ENCODE peak calls at places on chromosome 17, in eight cellular contexts. A, G, I, Y, D, S, L and H are unnamed samples.

GRCh38 chr17:9928601-9929341 is 23.7 kb upstream of the RCVRN start:
- DNase-seq in S (no peak), L (peak; percentile 56), G (peak; percentile 24), A (peak; percentile 58), D (peak; percentile 81), I (peak; percentile 86), Y (no peak), H (no peak)

GRCh38 chr17:20203761-20204263 is 194.7 kb downstream of the SPECC1 start:
- DNase-seq in Y (no peak), G (no peak), S (no peak), A (no peak), L (no peak), I (no peak), D (peak; percentile 31), H (no peak)

GRCh38 chr17:66533572-66533971 is 231.2 kb downstream of the PRKCA start:
- DNase-seq in Y (no peak), I (peak; percentile 92), G (peak; percentile 63), S (no peak), L (peak; percentile 48), A (peak; percentile 34), D (peak; percentile 84), H (no peak)

GRCh38 chr17:3009411-3009920 is 53.9 kb downstream of the OR1D5 start:
- DNase-seq in A (no peak), L (no peak), Y (no peak), I (no peak), D (no peak), G (no peak), S (no peak), H (no peak)

GRCh38 chr17:31261596-31261995 is 35.4 kb downstream of the OMG start:
- DNase-seq in L (no peak), A (no peak), I (no peak), S (no peak), Y (no peak), G (no peak), D (no peak), H (no peak)

GRCh38 chr17:4858880-4859260 is 25.7 kb downstream of the MINK1 start:
- DNase-seq in D (no peak), Y (peak; percentile 80), I (peak; percentile 36), L (no peak), G (no peak), S (no peak), A (peak; percentile 83), H (no peak)

GRCh38 chr17:50917418-50917743 is 51.2 kb upstream of the TOB1 start:
- DNase-seq in I (no peak), A (no peak), Y (peak; percentile 66), G (no peak), S (no peak), L (no peak), D (peak; percentile 21), H (no peak)

GRCh38 chr17:20276430-20276829 is 190.9 kb downstream of the LGALS9B start:
- DNase-seq in S (no peak), D (no peak), G (no peak), Y (no peak), I (no peak), L (no peak), A (no peak), H (no peak)

GRCh38 chr17:55285340-55286301 is 20.9 kb downstream of the HLF start:
- DNase-seq in L (peak; percentile 96), A (no peak), Y (peak; percentile 98), D (no peak), S (peak; percentile 97), G (peak; percentile 34), I (peak; percentile 96), H (no peak)

GRCh38 chr17:32878211-32878610 is 1.3 kb upstream of the MYO1D start:
- DNase-seq in S (peak; percentile 69), L (peak; percentile 34), A (no peak), Y (no peak), G (no peak), I (peak; percentile 33), D (no peak), H (no peak)

GRCh38 chr17:63961355-63962207 is 11.1 kb downstream of the SCN4A start:
- DNase-seq in G (peak; percentile 63), A (peak; percentile 79), S (peak; percentile 82), Y (peak; percentile 63), I (peak; percentile 76), D (peak; percentile 98), L (peak; percentile 37), H (no peak)

GRCh38 chr17:29155235-29155965 is 24.8 kb downstream of the MYO18A start:
- DNase-seq in S (no peak), Y (peak; percentile 60), D (no peak), L (peak; percentile 32), G (no peak), I (peak; percentile 58), A (peak; percentile 66), H (peak; percentile 51)

GRCh38 chr17:29156781-29157180 is 23.4 kb downstream of the MYO18A start:
- DNase-seq in S (no peak), Y (no peak), A (no peak), L (no peak), I (no peak), D (no peak), G (no peak), H (no peak)

GRCh38 chr17:29157310-29157709 is 22.9 kb downstream of the MYO18A start:
- DNase-seq in I (no peak), S (no peak), A (no peak), G (no peak), D (no peak), Y (no peak), L (no peak), H (no peak)

GRCh38 chr17:29155966-29156338 is 24.2 kb downstream of the MYO18A start:
- DNase-seq in S (no peak), D (peak; percentile 73), L (no peak), Y (no peak), G (no peak), A (no peak), I (peak; percentile 59), H (no peak)

DNA sequence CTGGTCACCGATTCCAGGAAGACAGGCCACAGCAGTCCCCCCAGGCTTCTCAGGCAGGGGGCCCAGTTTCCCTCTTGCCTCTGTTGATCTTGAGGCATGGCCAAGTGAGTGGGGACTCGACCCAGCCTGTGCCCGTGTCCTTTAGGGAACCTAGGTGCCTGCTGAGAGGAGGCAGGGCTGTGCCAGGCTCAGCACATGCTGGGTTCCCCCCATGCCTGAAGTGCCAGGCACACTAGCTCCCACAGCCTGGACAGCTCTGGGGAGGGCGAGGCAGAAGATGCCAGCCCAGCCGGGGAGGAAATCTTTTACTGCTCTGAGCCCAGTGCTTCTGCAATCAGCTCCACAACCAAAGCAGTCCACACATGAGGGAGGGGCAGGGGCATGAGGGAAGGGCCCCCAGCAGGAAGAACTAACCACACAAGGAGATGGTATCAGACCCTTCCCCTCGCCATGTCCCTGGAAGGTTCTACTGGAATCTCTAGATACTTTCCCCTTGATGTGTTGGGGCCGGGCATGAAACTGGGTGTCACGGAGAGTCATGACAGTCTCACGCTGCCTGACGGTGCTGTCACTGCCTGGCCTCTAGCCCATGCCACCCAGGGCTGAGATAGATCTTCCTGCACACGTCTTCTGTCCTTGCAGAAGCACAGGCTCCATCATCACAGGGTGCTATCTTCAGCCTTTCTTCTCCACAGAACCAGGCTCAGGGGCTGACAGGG is 25.5 kb downstream of the MYO18A start:
- DNase-seq in A (no peak), G (no peak), D (no peak), I (no peak), L (no peak), S (no peak), Y (no peak), H (no peak)
- H3K4me3 ChIP-seq in A (no peak overlapping the region), G (no peak overlapping the region), D (no peak overlapping the region), I (no peak overlapping the region), L (no peak overlapping the region), S (no peak overlapping the region), Y (no peak overlapping the region), H (no peak overlapping the region)

DNA sequence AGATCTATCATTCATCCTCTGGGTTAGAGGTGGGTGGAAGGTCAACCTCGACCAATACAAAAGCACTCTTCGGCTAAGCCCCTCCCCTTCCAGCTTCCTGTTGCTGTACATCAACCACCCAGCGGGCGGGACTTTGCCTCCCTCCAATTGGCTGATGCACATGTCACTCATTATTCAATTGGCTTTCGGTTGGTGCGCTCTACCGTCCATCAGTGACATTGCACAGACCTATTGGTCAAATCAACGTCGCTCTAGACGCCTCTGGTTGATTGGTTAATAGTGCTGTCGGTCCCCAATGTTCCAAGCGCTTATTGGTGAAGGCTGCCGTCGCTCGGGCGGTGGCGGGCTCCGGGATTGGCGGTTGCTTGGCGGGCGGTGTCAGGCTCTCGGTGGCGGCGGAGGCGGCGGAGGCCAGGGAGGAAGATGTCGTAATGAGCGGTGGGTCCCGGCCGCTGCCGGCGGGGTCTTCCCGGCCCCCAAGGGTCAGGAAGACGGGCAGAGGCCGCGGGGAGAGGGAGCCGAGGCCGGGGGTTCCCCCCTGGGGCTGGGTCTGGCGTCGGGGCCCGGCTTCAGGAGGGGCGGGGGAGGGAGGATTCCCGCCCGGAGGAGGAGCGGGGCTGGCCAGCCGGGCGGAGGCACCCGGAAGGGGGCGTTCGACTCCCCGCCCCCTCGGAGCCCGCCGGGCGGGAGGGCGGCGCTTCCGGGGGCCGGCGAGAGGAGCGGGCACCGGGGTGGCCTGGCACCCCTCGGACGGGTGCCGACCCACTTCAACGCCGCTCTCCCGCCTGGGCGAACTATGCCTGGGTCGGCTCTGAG is at the start of gene SP2:
- DNase-seq in S (peak; percentile 100), I (peak; percentile 100), A (peak; percentile 99), Y (peak; percentile 99), D (peak; percentile 99), L (peak; percentile 100), G (peak; percentile 100), H (peak; percentile 100)
- TF ChIP-seq CTCF in S (no peak), I (no peak), A (no peak), Y (peak; percentile 30), D (peak; percentile 14), L (no peak), G (peak; percentile 10), H (no peak)

DNA sequence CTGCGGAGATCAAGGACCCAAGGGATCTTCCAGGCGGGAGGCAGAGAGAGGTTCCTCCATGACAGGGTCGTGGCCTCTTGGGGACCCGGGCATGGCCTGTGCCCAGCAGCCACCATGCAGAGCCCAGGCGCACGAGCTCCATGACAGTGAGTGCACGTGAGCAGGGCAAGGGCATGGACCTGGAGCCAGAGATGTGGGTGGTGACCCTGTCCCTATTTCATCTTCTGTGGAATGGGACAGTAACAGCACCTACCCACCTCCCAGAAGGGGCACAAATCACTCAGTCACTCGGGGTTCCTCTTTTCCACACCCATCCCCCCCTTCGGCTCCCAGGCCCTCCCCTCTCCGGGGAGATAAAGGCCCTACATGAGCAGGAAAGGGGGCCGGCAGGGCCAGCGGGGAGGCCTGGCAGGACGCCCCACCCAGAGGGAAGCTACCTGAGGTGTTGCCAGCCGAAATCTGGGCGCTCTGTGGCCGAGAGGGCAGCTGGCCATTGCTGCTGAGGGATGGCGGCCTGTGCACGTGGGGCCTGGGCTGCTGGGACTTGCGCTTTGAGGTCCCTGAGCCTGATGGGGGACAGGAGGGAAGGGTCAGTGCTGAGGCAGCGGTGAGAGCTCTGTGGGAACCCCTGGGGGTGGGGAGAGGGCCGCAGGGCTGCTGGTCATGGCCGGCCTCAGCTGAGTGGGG is 10.4 kb downstream of the UBALD2 start:
- DNase-seq in Y (no peak), S (no peak), G (no peak), D (no peak), I (no peak), L (no peak), A (peak; percentile 36), H (no peak)
- H3K4me3 ChIP-seq in Y (no peak overlapping the region), S (no peak overlapping the region), G (no peak overlapping the region), D (no peak overlapping the region), I (no peak overlapping the region), L (no peak overlapping the region), A (no peak overlapping the region), H (no peak overlapping the region)

DNA sequence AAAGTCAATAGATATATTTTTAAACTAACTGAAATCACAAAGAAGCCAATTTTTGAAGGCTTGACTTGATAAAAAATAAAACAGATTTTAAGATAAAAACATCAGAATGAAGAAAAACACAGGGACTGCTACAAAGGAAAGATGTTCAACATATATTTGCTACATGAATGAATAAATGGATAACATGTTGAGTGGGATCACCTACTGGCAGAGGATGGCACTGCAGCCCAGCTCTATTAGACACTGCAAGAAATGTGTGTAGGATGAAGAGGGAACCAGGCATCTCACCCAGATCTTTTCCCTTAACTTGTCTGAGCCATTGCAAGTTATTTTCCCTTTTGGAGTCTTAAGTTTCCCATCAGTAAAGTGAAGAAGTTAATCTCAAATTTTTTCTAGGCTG is 4.2 kb downstream of the AIPL1 start:
- DNase-seq in I (no peak), Y (no peak), S (no peak), D (no peak), G (no peak), A (no peak), L (no peak), H (no peak)
- TF ChIP-seq CTCF in I (peak; percentile 52), Y (no peak), S (no peak), D (peak; percentile 43), G (peak; percentile 53), A (peak; percentile 50), L (no peak), H (no peak)